ENCODE peak calls at places on chromosomes 4 and X, in four cellular contexts. U, A, P and W are unnamed samples.

GRCh38 chrX:2829066-2829430 is 318 bp downstream of the GYG2 start:
- DNase-seq in U (peak), A (no peak), P (no peak), W (no peak)

GRCh38 chr4:85825937-85826678 is 351.2 kb downstream of the ARHGAP24 start:
- DNase-seq in U (peak), A (no peak), P (peak), W (no peak)

GRCh38 chr4:99078336-99078735 is 10.3 kb downstream of the ADH5 start:
- DNase-seq in U (no peak), A (no peak), P (no peak), W (no peak)

GRCh38 chr4:121707344-121707743 is 10.6 kb upstream of the ANXA5 start:
- DNase-seq in U (no peak), A (no peak), P (no peak), W (no peak)

GRCh38 chr4:162154862-162155540 is 8.8 kb downstream of the FSTL5 start:
- DNase-seq in U (no peak), A (no peak), P (no peak), W (no peak)

GRCh38 chr4:47490550-47490949 is 5.5 kb downstream of the ATP10D start:
- DNase-seq in U (peak), A (peak), P (peak), W (no peak)

GRCh38 chr4:74537459-74537858 is 92.5 kb downstream of the AREG start:
- DNase-seq in U (no peak), A (no peak), P (no peak), W (no peak)

GRCh38 chr4:161799687-161800086 is 364.1 kb downstream of the FSTL5 start:
- DNase-seq in U (no peak), A (no peak), P (no peak), W (no peak)

GRCh38 chr4:128600410-128600809 is 209.1 kb upstream of the JADE1 start:
- DNase-seq in U (no peak), A (no peak), P (peak), W (no peak)
- H3K27ac ChIP-seq in U (no peak), A (peak), P (no peak), W (peak)

GRCh38 chr4:42617030-42617429 is 39.9 kb downstream of the ATP8A1 start:
- DNase-seq in U (no peak), A (no peak), P (no peak), W (no peak)
- H3K27ac ChIP-seq in U (no peak), A (no peak), P (no peak), W (no peak)

DNA sequence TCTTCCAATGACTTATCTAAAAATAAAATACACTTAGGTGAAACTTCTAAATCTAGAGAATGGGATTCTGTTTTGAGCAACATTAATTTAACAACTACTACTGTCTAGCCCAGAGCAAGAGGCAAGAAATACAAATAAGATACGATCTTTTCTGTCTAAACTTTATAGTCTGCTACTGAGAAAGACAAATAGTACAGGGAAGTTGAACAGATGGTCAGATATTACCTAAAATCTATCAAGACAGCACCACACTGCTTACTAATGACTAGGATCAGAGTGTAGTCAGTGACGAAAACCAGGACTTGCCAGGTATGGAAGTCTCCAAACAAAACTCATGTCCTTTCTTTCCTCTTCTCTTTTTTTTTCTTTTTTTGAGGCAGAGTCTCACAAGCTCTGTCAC is 7.1 kb downstream of the FAM13A start:
- DNase-seq in U (no peak), A (no peak), P (no peak), W (no peak)
- H3K27ac ChIP-seq in U (no peak), A (no peak), P (no peak), W (no peak)

GRCh38 chr4:153661215-153661822 is 22.8 kb upstream of the TLR2 start:
- DNase-seq in U (no peak), A (no peak), P (peak), W (no peak)

GRCh38 chr4:153651041-153651960 is 32.8 kb upstream of the TLR2 start:
- DNase-seq in U (no peak), A (no peak), P (no peak), W (no peak)

GRCh38 chr4:153651961-153652784 is 31.9 kb upstream of the TLR2 start:
- DNase-seq in U (no peak), A (peak), P (no peak), W (no peak)

GRCh38 chr4:153655004-153655541 is 29.0 kb upstream of the TLR2 start:
- DNase-seq in U (no peak), A (no peak), P (no peak), W (no peak)

GRCh38 chr4:153655928-153656327 is 28.2 kb upstream of the TLR2 start:
- DNase-seq in U (no peak), A (no peak), P (peak), W (no peak)
- H3K27ac ChIP-seq in U (no peak), A (peak), P (no peak), W (no peak)

DNA sequence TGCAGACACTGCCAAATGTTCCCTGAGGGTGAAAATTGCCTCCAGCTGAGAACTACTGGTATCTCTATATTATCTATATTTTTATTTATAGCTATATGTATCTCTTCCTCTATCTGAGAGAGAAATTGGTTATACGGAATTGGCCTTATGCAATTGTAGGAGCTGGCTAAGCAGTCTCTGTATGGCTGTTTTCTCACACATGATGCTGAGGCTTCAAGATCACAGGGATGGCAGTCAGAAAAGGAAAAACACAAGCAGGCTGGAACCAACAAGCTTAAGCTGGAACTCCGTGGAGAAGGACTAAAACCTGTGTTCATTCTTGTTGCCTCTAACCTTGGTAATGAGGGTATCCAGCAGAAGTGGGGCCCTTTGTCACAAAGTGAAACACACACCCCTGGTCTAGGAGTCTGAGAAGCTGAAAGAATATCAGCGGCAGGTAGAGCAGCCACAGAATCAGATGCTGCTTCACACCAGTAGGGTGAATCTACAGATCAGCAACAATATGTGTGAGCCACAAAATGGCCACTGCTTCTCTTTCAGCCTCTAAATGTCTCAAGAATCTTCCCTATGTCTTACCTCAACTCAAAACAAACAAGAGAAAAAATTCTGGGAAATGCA is 166.5 kb upstream of the PPP1R2C start:
- DNase-seq in U (no peak), A (no peak), P (no peak), W (no peak)
- H3K27ac ChIP-seq in U (no peak), A (no peak), P (no peak), W (no peak)

DNA sequence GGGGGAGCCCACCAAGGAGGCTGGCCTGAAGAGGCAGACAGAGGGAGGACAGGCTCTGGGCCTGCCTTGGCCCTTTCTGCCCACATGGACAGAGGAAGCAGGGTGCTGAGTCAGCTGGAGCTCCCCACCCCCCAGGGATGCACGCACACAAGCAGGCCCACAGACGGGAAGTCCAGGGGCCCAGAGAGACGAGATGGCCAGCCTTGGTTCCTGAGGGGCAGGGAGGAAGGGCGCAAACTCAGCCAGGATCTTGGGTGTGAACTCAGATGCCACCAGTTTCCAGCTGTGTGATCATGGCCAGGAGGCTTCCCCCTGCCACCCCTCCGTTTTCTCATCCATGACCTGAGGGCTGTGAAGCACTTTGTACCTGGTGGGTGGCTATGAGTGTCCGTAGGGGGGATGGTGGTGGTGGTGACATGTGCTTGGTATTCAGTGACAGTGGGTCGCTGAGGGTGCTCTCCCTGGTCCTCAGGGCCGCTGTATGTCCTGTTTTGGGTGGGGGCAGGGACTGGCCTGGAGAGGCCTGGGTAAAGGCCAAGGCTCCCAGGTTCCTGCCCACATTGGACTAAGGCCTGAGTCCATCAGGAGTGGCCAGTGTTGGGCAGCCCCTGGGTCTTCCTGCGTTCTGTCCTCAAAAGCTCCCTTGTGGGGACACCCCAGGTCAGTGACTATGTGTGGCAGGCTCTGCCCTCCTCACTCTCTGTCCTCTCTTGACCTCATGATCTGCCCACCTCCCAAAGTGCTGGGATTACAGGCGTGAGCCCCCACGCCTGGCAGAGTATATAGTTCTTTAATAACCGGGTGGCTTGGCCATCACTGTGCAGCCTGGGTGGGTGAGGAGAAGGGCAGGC is 2.0 kb downstream of the SH3BP2 start:
- DNase-seq in U (no peak), A (no peak), P (peak), W (peak)
- H3K27ac ChIP-seq in U (no peak), A (peak), P (no peak), W (peak)

GRCh38 chr4:36256398-36256828 is 12.1 kb upstream of the ARAP2 start:
- DNase-seq in U (no peak), A (no peak), P (no peak), W (no peak)

GRCh38 chr4:36254355-36254754 is 10.0 kb upstream of the ARAP2 start:
- DNase-seq in U (no peak), A (no peak), P (no peak), W (no peak)

GRCh38 chr4:36251983-36252382 is 7.7 kb upstream of the ARAP2 start:
- DNase-seq in U (no peak), A (no peak), P (no peak), W (no peak)

GRCh38 chr4:36260714-36261113 is 16.4 kb upstream of the ARAP2 start:
- DNase-seq in U (no peak), A (no peak), P (no peak), W (no peak)

GRCh38 chr4:36255575-36255974 is 11.3 kb upstream of the ARAP2 start:
- DNase-seq in U (no peak), A (no peak), P (no peak), W (no peak)
- H3K27ac ChIP-seq in U (no peak), A (no peak), P (no peak), W (no peak)

DNA sequence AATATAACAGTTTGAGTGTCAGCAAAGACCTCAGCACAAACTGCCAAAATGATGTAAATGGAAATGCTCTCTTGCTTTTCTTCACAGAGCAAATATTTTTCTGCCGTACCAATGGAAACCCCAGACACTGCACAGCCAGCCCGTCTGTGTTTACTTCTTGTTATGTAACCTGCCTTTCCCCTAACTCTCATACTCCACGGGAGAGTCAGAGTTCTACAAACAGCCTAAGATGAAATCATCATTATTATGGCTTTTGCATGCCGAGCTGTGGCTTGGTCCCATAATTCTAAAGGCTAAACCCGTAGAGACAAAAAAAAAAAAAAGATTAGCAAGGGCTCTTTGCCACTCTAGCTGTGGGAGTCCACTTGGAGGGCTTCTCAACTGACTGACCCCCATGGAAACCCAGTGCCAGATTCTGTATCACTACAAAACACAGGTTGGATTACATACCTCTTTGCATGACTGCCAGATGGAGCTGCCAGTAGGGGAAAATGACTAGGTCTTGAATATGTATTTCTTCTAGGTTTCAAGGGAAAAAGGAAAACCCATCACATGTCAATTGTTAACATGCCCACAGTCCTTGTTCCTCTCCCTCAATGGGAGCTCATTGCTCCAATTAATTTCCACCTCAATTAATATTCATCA is 197.2 kb upstream of the CNKSR2 start:
- DNase-seq in U (no peak), A (no peak), P (no peak), W (no peak)
- H3K27ac ChIP-seq in U (no peak), A (no peak), P (no peak), W (no peak)

DNA sequence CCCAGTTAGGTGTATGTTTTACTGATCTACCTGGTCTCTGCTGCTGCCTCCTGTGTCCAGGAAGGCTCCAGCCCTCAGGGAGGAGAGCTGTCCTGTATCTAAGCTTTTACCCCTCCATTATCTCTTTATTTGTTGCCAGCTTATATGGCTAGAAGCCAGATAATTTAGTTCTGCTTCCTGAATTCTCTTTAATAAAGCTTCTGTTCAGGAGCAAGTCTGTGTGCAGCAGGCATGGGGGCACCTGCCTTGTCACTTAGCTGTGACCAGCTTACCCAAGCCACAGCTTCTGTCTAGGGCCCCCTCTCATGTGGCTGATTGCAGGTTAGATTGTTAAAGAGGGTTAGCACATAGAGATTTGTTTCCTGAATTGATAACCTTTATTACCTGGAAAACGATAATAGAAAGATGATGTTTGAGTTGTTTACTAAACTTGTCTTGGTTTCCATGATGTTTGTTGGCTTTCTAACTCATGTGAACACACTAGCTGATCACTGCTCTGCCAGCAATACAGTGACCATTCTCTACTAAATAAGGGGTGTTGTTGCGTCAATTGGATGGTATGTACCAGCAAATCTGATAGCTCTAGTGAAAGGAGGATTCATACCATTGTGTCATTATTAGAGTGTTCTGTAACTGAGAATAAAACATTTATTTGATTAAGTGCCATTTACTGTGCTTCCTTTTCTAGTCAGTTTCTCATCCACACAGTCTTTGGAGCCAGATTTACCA is 189.8 kb upstream of the ANK2 start:
- DNase-seq in U (no peak), A (no peak), P (no peak), W (no peak)
- H3K27ac ChIP-seq in U (peak), A (no peak), P (no peak), W (no peak)